ENCODE peak calls at places on chromosomes 16 and 17, in four cellular contexts. One of them, this sample, is unnamed.

GRCh38 chr16:63447121-63447520 is 1410.9 kb upstream of the CDH8 start:
- DNase-seq in HepG2: no peak
- DNase-seq in GM12878: no peak
- DNase-seq in H1: no peak
- DNase-seq in this sample: no peak

GRCh38 chr17:57955183-57955952 is at the start of gene CUEDC1:
- DNase-seq in HepG2: no peak
- DNase-seq in GM12878: no peak
- DNase-seq in H1: no peak
- DNase-seq in this sample: peak; percentile 98

GRCh38 chr16:5642034-5642433 is 544.4 kb upstream of the EEF2KMT start:
- DNase-seq in HepG2: no peak
- DNase-seq in GM12878: no peak
- DNase-seq in H1: no peak
- DNase-seq in this sample: no peak

GRCh38 chr16:456891-457483 is 31.5 kb downstream of the RAB11FIP3 start:
- DNase-seq in HepG2: no peak
- DNase-seq in GM12878: no peak
- DNase-seq in H1: no peak
- DNase-seq in this sample: peak; percentile 38

GRCh38 chr17:63540581-63540980 is 9.7 kb upstream of the DCAF7 start:
- DNase-seq in HepG2: no peak
- DNase-seq in GM12878: no peak
- DNase-seq in H1: no peak
- DNase-seq in this sample: peak; percentile 27

GRCh38 chr17:76820523-76820922 is 47.7 kb upstream of the MGAT5B start:
- DNase-seq in HepG2: no peak
- DNase-seq in GM12878: no peak
- DNase-seq in H1: no peak
- DNase-seq in this sample: peak; percentile 70

GRCh38 chr17:67662712-67663111 is 55.0 kb upstream of the NOL11 start:
- DNase-seq in HepG2: no peak
- DNase-seq in GM12878: no peak
- DNase-seq in H1: no peak
- DNase-seq in this sample: no peak

GRCh38 chr17:27810211-27810901 is 10.0 kb upstream of the NOS2 start:
- DNase-seq in HepG2: no peak
- DNase-seq in GM12878: peak; percentile 76
- DNase-seq in H1: no peak
- DNase-seq in this sample: no peak

GRCh38 chr17:9456265-9456664 is 119.4 kb downstream of the STX8 start:
- DNase-seq in HepG2: peak; percentile 25
- DNase-seq in GM12878: no peak
- DNase-seq in H1: no peak
- DNase-seq in this sample: no peak

GRCh38 chr16:2036200-2036966 is 9.7 kb downstream of the NHERF2 start:
- DNase-seq in HepG2: no peak
- DNase-seq in GM12878: no peak
- DNase-seq in H1: no peak
- DNase-seq in this sample: no peak

GRCh38 chr17:58412910-58413630 is 4.3 kb downstream of the RNF43 start:
- DNase-seq in HepG2: peak; percentile 84
- DNase-seq in GM12878: no peak
- DNase-seq in H1: no peak
- DNase-seq in this sample: no peak

GRCh38 chr16:3101018-3101840 is 2.1 kb upstream of the ZSCAN10 start:
- DNase-seq in HepG2: peak; percentile 65
- DNase-seq in GM12878: no peak
- DNase-seq in H1: no peak
- DNase-seq in this sample: peak; percentile 70

GRCh38 chr16:28990375-28991040 is 5.7 kb downstream of the LAT start:
- DNase-seq in HepG2: no peak
- DNase-seq in GM12878: no peak
- DNase-seq in H1: no peak
- DNase-seq in this sample: no peak

GRCh38 chr16:19520861-19521331 is 1.0 kb downstream of the GDE1 start:
- DNase-seq in HepG2: no peak
- DNase-seq in GM12878: peak; percentile 27
- DNase-seq in H1: no peak
- DNase-seq in this sample: no peak

GRCh38 chr16:52561910-52562741 is 15.2 kb upstream of the TOX3 start:
- DNase-seq in HepG2: peak; percentile 54
- DNase-seq in GM12878: no peak
- DNase-seq in H1: no peak
- DNase-seq in this sample: no peak

GRCh38 chr16:9177861-9178260 is 86.4 kb downstream of the HAPSTR1 start:
- DNase-seq in HepG2: no peak
- DNase-seq in GM12878: no peak
- DNase-seq in H1: no peak
- DNase-seq in this sample: no peak

GRCh38 chr17:55513885-55514590 is 2.8 kb upstream of the SMIM36 start:
- DNase-seq in HepG2: peak; percentile 84
- DNase-seq in GM12878: peak; percentile 59
- DNase-seq in H1: peak; percentile 36
- DNase-seq in this sample: peak; percentile 73

GRCh38 chr16:81163671-81164070 is 67.5 kb upstream of the GCSH start:
- DNase-seq in HepG2: no peak
- DNase-seq in GM12878: no peak
- DNase-seq in H1: no peak
- DNase-seq in this sample: no peak

GRCh38 chr17:78595135-78595810 is 18.1 kb upstream of the DNAH17 start:
- DNase-seq in HepG2: no peak
- DNase-seq in GM12878: no peak
- DNase-seq in H1: no peak
- DNase-seq in this sample: no peak

GRCh38 chr17:79803997-79804855 is 7.3 kb upstream of the CBX8 start:
- DNase-seq in HepG2: no peak
- DNase-seq in GM12878: peak; percentile 43
- DNase-seq in H1: no peak
- DNase-seq in this sample: peak; percentile 45

GRCh38 chr17:45841098-45841497 is 3.6 kb upstream of the SPPL2C start:
- DNase-seq in HepG2: no peak
- DNase-seq in GM12878: no peak
- DNase-seq in H1: no peak
- DNase-seq in this sample: no peak

GRCh38 chr16:17397499-17397891 is 73.3 kb downstream of the XYLT1 start:
- DNase-seq in HepG2: peak; percentile 61
- DNase-seq in GM12878: no peak
- DNase-seq in H1: no peak
- DNase-seq in this sample: peak; percentile 59

GRCh38 chr17:64178011-64178825 is 48.3 kb upstream of the ERN1 start:
- DNase-seq in HepG2: peak; percentile 90
- DNase-seq in GM12878: no peak
- DNase-seq in H1: no peak
- DNase-seq in this sample: peak; percentile 71

GRCh38 chr17:35160354-35161201 is 13.0 kb downstream of the UNC45B start:
- DNase-seq in HepG2: no peak
- DNase-seq in GM12878: no peak
- DNase-seq in H1: no peak
- DNase-seq in this sample: no peak

DNA sequence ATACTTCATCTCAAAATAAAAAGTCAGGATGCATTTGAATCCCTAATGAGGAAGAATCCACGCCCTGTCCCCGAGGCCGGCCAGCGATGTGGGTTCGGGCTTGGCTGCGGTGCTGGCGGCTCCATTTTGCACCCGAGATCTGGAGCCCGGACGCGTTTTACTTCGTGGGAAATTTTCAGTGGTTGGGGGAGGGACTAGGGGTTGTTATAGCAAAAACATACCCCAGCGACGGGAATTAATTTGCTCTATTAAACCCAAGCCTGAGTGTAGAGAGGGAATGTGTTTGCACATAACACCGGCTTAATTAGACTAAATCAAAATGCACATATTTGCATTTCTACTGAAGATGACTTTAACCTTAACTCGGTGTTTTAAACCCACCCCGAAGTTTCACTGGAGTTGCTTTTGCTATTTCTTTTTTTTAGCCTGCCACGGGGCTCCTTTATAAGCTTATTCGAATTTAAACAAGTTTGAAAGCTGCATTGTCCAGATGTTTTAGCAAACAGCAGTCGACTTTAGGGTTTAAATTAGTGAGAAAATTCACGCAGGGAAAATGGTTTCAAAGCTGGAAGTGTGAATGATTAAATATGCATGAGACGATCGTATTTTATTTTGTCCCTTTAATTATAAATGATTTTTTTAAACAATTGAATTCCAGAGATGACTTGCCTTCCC is 4.9 kb downstream of the IRX5 start:
- DNase-seq in HepG2: no peak
- DNase-seq in GM12878: no peak
- DNase-seq in H1: no peak
- DNase-seq in this sample: no peak
- TF ChIP-seq TCF12 in HepG2: no peak
- TF ChIP-seq TCF12 in GM12878: no peak
- TF ChIP-seq TCF12 in H1: no peak
- TF ChIP-seq TCF12 in this sample: no peak

GRCh38 chr17:73338050-73338491 is 26.3 kb upstream of the CDC42EP4 start:
- DNase-seq in HepG2: no peak
- DNase-seq in GM12878: no peak
- DNase-seq in H1: no peak
- DNase-seq in this sample: peak; percentile 38
- H3K4me1 ChIP-seq in HepG2: peaks cover 39% of the 10 kb centered on the region
- H3K4me1 ChIP-seq in GM12878: no peaks in the 10 kb centered on the region
- H3K4me1 ChIP-seq in H1: peaks cover 14% of the 10 kb centered on the region
- H3K4me1 ChIP-seq in this sample: peaks cover 13% of the 10 kb centered on the region

GRCh38 chr16:66479661-66480264 is 52.7 kb downstream of the BEAN1 start:
- DNase-seq in HepG2: no peak
- DNase-seq in GM12878: no peak
- DNase-seq in H1: no peak
- DNase-seq in this sample: no peak

GRCh38 chr16:66480265-66481080 is 53.4 kb downstream of the BEAN1 start:
- DNase-seq in HepG2: peak; percentile 20
- DNase-seq in GM12878: no peak
- DNase-seq in H1: no peak
- DNase-seq in this sample: no peak

GRCh38 chr16:66483689-66484452 is 56.8 kb downstream of the BEAN1 start:
- DNase-seq in HepG2: peak; percentile 69
- DNase-seq in GM12878: no peak
- DNase-seq in H1: peak; percentile 69
- DNase-seq in this sample: peak; percentile 90

GRCh38 chr16:66481081-66481942 is 54.2 kb downstream of the BEAN1 start:
- DNase-seq in HepG2: no peak
- DNase-seq in GM12878: no peak
- DNase-seq in H1: no peak
- DNase-seq in this sample: no peak

GRCh38 chr16:66481943-66482390 is 54.9 kb downstream of the BEAN1 start:
- DNase-seq in HepG2: no peak
- DNase-seq in GM12878: no peak
- DNase-seq in H1: no peak
- DNase-seq in this sample: no peak
- H3K27ac ChIP-seq in HepG2: no peak overlapping the region
- H3K27ac ChIP-seq in GM12878: no peak overlapping the region
- H3K27ac ChIP-seq in H1: no peak overlapping the region
- H3K27ac ChIP-seq in this sample: no peak overlapping the region

GRCh38 chr16:83994087-83994486 is 26.0 kb downstream of the NECAB2 start:
- DNase-seq in HepG2: peak; percentile 75
- DNase-seq in GM12878: no peak
- DNase-seq in H1: no peak
- DNase-seq in this sample: no peak
- TF ChIP-seq TCF12 in HepG2: no peak
- TF ChIP-seq TCF12 in GM12878: no peak
- TF ChIP-seq TCF12 in H1: no peak
- TF ChIP-seq TCF12 in this sample: no peak

GRCh38 chr16:10579575-10579964 is 828 bp downstream of the EMP2 start:
- DNase-seq in HepG2: no peak
- DNase-seq in GM12878: no peak
- DNase-seq in H1: no peak
- DNase-seq in this sample: no peak
- H3K4me1 ChIP-seq in HepG2: peaks cover 54% of the 10 kb centered on the region
- H3K4me1 ChIP-seq in GM12878: no peaks in the 10 kb centered on the region
- H3K4me1 ChIP-seq in H1: peaks cover 17% of the 10 kb centered on the region
- H3K4me1 ChIP-seq in this sample: peaks cover 7% of the 10 kb centered on the region

GRCh38 chr17:41406205-41406604 is 8.8 kb upstream of the KRT31 start:
- DNase-seq in HepG2: no peak
- DNase-seq in GM12878: no peak
- DNase-seq in H1: no peak
- DNase-seq in this sample: no peak

GRCh38 chr17:41402161-41402560 is 4.8 kb upstream of the KRT31 start:
- DNase-seq in HepG2: no peak
- DNase-seq in GM12878: no peak
- DNase-seq in H1: no peak
- DNase-seq in this sample: no peak

GRCh38 chr17:41403409-41404023 is 6.1 kb upstream of the KRT31 start:
- DNase-seq in HepG2: no peak
- DNase-seq in GM12878: no peak
- DNase-seq in H1: no peak
- DNase-seq in this sample: no peak

GRCh38 chr17:41407226-41407625 is 9.8 kb upstream of the KRT31 start:
- DNase-seq in HepG2: no peak
- DNase-seq in GM12878: no peak
- DNase-seq in H1: no peak
- DNase-seq in this sample: no peak

DNA sequence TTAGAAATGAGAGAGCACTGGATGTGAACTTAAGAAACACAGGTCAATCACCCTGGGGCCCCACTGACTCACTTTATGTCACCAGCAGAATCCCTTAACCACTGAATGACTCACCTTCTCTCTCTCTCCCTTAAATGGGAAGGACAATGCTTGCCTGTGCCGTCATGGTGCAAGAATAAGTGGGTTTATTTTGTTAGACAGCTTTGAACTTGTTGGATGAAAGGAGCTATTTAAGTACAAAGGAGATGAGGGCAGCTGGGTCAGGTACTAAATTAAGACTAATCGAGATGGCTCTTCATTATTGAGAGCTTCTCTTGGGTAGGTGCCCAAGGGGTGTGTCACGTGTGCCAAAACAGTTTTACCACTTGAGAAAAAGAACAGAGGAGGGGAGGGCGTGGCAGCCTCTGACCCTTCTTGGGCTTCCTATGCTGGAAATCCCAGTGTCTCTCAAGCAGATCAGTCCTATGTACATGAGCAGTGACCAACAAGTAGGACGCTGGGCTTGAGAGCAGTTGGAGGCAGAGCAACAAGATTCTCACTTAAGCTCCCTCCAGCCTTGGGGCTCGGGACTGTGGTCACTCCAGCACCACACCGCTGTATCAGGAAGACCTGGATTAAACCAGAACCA is 6.7 kb upstream of the KRT31 start:
- DNase-seq in HepG2: peak; percentile 95
- DNase-seq in GM12878: no peak
- DNase-seq in H1: no peak
- DNase-seq in this sample: no peak
- H3K27ac ChIP-seq in HepG2: peak overlapping the region; percentile 7
- H3K27ac ChIP-seq in GM12878: no peak overlapping the region
- H3K27ac ChIP-seq in H1: no peak overlapping the region
- H3K27ac ChIP-seq in this sample: peak overlapping the region; percentile 65